ENCODE peak calls at places on chromosomes 16 and 17, in seven cellular contexts. I, D, A, S, Y, J and W are unnamed samples.

GRCh38 chr16:27838536-27839175 is 224.9 kb downstream of the GSG1L start:
- DNase-seq in J (no peak), D (no peak), A (no peak), S (no peak), I (no peak), Y (no peak), W (no peak)

GRCh38 chr16:85119333-85120005 is 7.2 kb upstream of the CIBAR2 start:
- DNase-seq in D (no peak), Y (no peak), A (no peak), I (no peak), S (no peak), J (no peak), W (no peak)

GRCh38 chr16:10566613-10567012 is 13.8 kb downstream of the EMP2 start:
- DNase-seq in Y (no peak), I (no peak), J (no peak), D (no peak), A (no peak), S (no peak), W (no peak)

GRCh38 chr17:34542700-34543336 is 36.6 kb upstream of the TMEM132E start:
- DNase-seq in A (peak), I (peak), D (peak), J (peak), S (no peak), Y (peak), W (peak)

GRCh38 chr16:87006789-87007745 is 310.1 kb downstream of the C16orf95 start:
- DNase-seq in I (no peak), A (no peak), D (no peak), J (no peak), S (no peak), Y (no peak), W (no peak)

GRCh38 chr17:48025904-48026502 is 11.6 kb downstream of the COPZ2 start:
- DNase-seq in A (peak), S (no peak), J (no peak), I (no peak), D (no peak), Y (peak), W (peak)

GRCh38 chr17:62618647-62619412 is 8.6 kb upstream of the MRC2 start:
- DNase-seq in J (no peak), D (no peak), A (no peak), I (no peak), S (no peak), Y (no peak), W (peak)

GRCh38 chr17:44820631-44821196 is 9.4 kb downstream of the GJC1 start:
- DNase-seq in S (no peak), D (no peak), Y (no peak), I (peak), A (no peak), J (no peak), W (no peak)

GRCh38 chr17:58626905-58627304 is 64.9 kb downstream of the TEX14 start:
- DNase-seq in A (no peak), Y (no peak), J (no peak), S (no peak), I (no peak), D (no peak), W (no peak)

GRCh38 chr16:31071861-31072260 is 2.2 kb downstream of the ZNF668 start:
- DNase-seq in A (no peak), I (no peak), S (no peak), J (no peak), D (no peak), Y (no peak), W (no peak)

GRCh38 chr17:46152423-46152822 is 40.8 kb downstream of the KANSL1 start:
- DNase-seq in Y (no peak), J (no peak), I (peak), D (no peak), A (no peak), S (no peak), W (no peak)